ENCODE peak calls at places on chromosome 17, in six cellular contexts. R is A549, L is endothelial cell of umbilical vein, T is HepG2, M is K562, D is GM12878. I is an unnamed sample.

GRCh38 chr17:39818282-39819000 is 45.7 kb downstream of the IKZF3 start:
- DNase-seq in M (no peak), T (no peak), D (no peak), R (no peak), L (no peak), I (no peak)

GRCh38 chr17:77662796-77663195 is 295.7 kb upstream of the TNRC6C start:
- DNase-seq in R (no peak), M (no peak), L (no peak), T (no peak), D (no peak), I (peak)

GRCh38 chr17:65530985-65531507 is 30.4 kb downstream of the AXIN2 start:
- DNase-seq in M (no peak), L (no peak), T (no peak), D (no peak), R (no peak), I (no peak)

GRCh38 chr17:39408360-39408759 is 6.9 kb upstream of the FBXL20 start:
- DNase-seq in R (no peak), D (no peak), T (no peak), L (no peak), M (no peak), I (no peak)

GRCh38 chr17:2593846-2594656 is 597 bp downstream of the PAFAH1B1 start:
- DNase-seq in M (peak), R (peak), D (peak), L (peak), T (peak), I (peak)

GRCh38 chr17:17351901-17352781 is 49.0 kb downstream of the NT5M start:
- DNase-seq in R (no peak), M (peak), L (peak), T (peak), D (no peak), I (peak)

GRCh38 chr17:30187528-30187927 is 48.0 kb downstream of the SLC6A4 start:
- DNase-seq in T (no peak), L (no peak), R (no peak), M (no peak), D (no peak), I (no peak)

GRCh38 chr17:44884941-44885340 is 14.3 kb downstream of the EFTUD2 start:
- DNase-seq in L (no peak), T (no peak), R (no peak), M (no peak), D (no peak), I (no peak)

GRCh38 chr17:48174833-48175232 is 67.3 kb downstream of the SNX11 start:
- DNase-seq in T (no peak), R (no peak), D (no peak), L (no peak), M (no peak), I (no peak)

GRCh38 chr17:17692353-17693252 is 11.3 kb downstream of the RAI1 start:
- DNase-seq in L (peak), M (no peak), R (peak), T (peak), D (no peak), I (no peak)

GRCh38 chr17:80453980-80454556 is 22.3 kb downstream of the NPTX1 start:
- DNase-seq in M (no peak), D (no peak), L (no peak), T (peak), R (no peak), I (peak)

GRCh38 chr17:50903604-50904521 is 37.7 kb upstream of the TOB1 start:
- DNase-seq in R (no peak), L (no peak), D (no peak), T (no peak), M (no peak), I (no peak)

GRCh38 chr17:78995022-78995760 is 14.4 kb downstream of the CANT1 start:
- DNase-seq in T (no peak), L (no peak), R (no peak), D (no peak), M (no peak), I (no peak)

GRCh38 chr17:48247603-48248002 is 140.0 kb downstream of the SNX11 start:
- DNase-seq in R (no peak), D (no peak), M (no peak), T (no peak), L (no peak), I (no peak)

GRCh38 chr17:67569873-67570272 is 147.9 kb upstream of the NOL11 start:
- DNase-seq in L (no peak), R (no peak), M (no peak), T (no peak), D (peak), I (peak)

GRCh38 chr17:73787036-73787720 is 142.9 kb upstream of the SDK2 start:
- DNase-seq in T (no peak), M (no peak), R (no peak), D (no peak), L (no peak), I (no peak)

GRCh38 chr17:34054495-34054894 is 200.6 kb upstream of the CCL2 start:
- DNase-seq in M (no peak), T (no peak), D (no peak), R (no peak), L (no peak), I (no peak)

GRCh38 chr17:9151091-9151490 is 129.8 kb downstream of the NTN1 start:
- DNase-seq in L (no peak), M (no peak), T (peak), D (no peak), R (no peak), I (no peak)

GRCh38 chr17:76147211-76148014 is 6.4 kb upstream of the FOXJ1 start:
- DNase-seq in R (no peak), L (peak), M (no peak), T (peak), D (no peak), I (peak)

GRCh38 chr17:83013779-83014117 is 65.7 kb upstream of the METRNL start:
- DNase-seq in T (no peak), R (no peak), L (no peak), D (no peak), M (no peak), I (no peak)

GRCh38 chr17:59837362-59838195 is 55.2 kb downstream of the TUBD1 start:
- DNase-seq in M (peak), L (peak), D (peak), T (peak), R (peak), I (peak)

GRCh38 chr17:50022463-50023130 is 27.6 kb upstream of the DLX3 start:
- DNase-seq in R (no peak), M (no peak), L (no peak), D (no peak), T (no peak), I (no peak)

GRCh38 chr17:19706791-19707727 is 9.3 kb downstream of the SLC47A2 start:
- DNase-seq in L (no peak), D (no peak), R (no peak), T (no peak), M (no peak), I (no peak)

GRCh38 chr17:16940116-16940881 is 31.6 kb downstream of the TNFRSF13B start:
- DNase-seq in R (no peak), M (no peak), L (no peak), D (no peak), T (no peak), I (no peak)

GRCh38 chr17:66527335-66527734 is 224.9 kb downstream of the PRKCA start:
- DNase-seq in M (no peak), D (no peak), R (no peak), T (no peak), L (no peak), I (no peak)

DNA sequence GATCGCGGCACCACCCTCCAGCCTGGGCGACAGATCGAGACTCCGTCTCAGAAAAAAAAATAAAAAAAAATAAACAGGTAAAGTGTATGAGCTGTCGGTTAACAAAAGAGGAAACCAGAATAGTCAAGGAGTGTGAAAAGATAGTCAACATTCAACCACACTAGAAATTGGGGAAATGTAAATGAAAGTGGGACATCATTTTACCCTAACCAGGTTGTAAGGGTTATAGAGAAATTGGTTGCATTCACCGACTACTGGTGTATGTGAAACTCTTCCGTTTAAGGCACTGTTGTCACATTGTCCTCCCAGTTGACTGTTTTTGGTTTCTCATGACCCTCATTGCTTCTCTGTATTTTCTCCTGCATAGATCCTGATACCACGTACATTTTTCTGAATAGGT is 62.8 kb downstream of the RABEP1 start:
- DNase-seq in D (no peak), M (no peak), T (no peak), L (no peak), R (no peak), I (no peak)
- TF ChIP-seq MAX in D (no peak), M (no peak), T (no peak), L (no peak), R (no peak), I (no peak)

GRCh38 chr17:31740611-31741082 is 118.4 kb downstream of the COPRS start:
- DNase-seq in T (no peak), D (no peak), M (no peak), L (no peak), R (no peak), I (no peak)
- TF ChIP-seq MYC in T (no peak), D (no peak), M (no peak), L (no peak), R (no peak), I (no peak)

GRCh38 chr17:13492351-13493122 is 109.2 kb downstream of the HS3ST3A1 start:
- DNase-seq in L (no peak), R (no peak), T (no peak), D (no peak), M (peak), I (no peak)

GRCh38 chr17:13491916-13492315 is 109.8 kb downstream of the HS3ST3A1 start:
- DNase-seq in T (no peak), M (no peak), D (no peak), R (no peak), L (no peak), I (no peak)

GRCh38 chr17:13490906-13491502 is 110.7 kb downstream of the HS3ST3A1 start:
- DNase-seq in M (no peak), T (no peak), L (no peak), D (no peak), R (no peak), I (no peak)

GRCh38 chr17:13495423-13495822 is 106.3 kb downstream of the HS3ST3A1 start:
- DNase-seq in T (no peak), D (no peak), L (no peak), M (no peak), R (no peak), I (no peak)

GRCh38 chr17:13490427-13490826 is 111.3 kb downstream of the HS3ST3A1 start:
- DNase-seq in T (no peak), D (no peak), M (no peak), R (no peak), L (no peak), I (no peak)
- TF ChIP-seq MAX in T (no peak), D (no peak), M (no peak), R (no peak), L (no peak), I (no peak)

DNA sequence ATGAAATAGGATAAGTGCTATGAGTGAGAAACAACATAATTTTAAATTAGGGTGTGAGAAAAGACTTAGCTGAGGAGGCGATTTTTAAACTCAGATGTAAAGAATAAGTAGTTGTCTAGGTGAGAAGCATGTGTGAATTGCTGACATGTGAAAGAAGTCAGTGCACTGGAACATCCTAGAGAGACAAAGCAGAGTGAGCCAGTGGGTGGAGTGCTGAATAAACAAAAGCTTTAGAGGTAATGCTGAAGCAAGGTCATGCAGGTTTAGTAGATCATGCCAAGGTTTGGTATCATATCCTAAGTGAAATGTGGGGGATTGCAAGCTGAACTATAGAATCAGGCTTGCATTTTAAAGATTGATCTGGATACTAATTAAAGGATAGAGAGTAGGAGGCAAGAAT is 89.4 kb downstream of the KIF2B start:
- DNase-seq in R (no peak), T (peak), L (no peak), D (no peak), M (no peak), I (no peak)
- TF ChIP-seq MYC in R (no peak), T (no peak), L (no peak), D (no peak), M (no peak), I (no peak)

DNA sequence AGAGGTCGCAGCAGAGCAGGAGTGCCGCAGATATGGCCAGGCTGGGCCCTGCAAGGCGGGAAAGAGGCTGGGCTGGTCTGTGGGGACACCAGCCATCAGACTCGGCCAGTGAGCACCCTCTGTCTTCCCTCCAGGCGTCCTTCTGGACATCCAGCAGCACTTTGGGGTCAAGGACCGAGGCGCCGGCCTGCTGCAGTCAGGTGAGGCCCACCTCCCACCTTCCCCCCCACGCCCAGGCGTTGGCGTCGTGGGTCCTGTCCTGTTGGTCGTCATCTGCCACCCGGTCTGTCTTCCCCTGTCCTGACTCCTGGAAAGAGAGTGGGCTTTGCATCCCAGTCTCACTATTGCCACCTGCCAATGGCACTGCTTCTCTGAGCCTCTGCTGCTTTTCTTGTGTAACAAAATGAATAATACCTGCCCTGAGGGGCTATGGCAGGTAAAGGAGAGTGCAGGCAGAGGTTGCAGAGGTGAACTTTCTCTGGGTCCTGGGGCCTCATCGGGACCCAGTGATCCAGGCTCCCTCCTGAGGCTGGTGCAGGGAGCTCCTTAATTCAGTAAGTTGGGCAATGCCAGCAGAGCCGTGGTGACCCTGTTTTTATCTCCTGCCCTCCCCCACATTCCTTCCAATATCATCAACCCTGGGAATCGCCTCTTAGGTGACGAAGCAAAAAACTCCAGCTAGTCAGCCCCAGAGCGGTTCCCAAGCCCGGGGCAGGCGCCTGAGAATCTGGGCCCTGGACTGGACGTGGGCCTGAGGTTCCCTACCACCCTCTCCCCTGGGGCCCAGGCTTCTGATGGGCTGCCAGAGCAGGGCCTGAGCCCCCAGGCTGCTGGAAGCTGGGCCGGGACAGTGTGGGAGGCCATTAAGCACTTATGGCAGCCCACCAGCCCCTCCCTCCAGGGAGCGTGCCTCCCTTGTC is 14.7 kb downstream of the SPNS2 start:
- DNase-seq in L (no peak), M (no peak), T (no peak), D (no peak), R (no peak), I (no peak)
- TF ChIP-seq MAX in L (no peak), M (no peak), T (no peak), D (no peak), R (no peak), I (no peak)

GRCh38 chr17:42422412-42422957 is 571 bp downstream of the CAVIN1 start:
- DNase-seq in M (peak), T (no peak), R (peak), D (no peak), L (no peak), I (peak)

GRCh38 chr17:42428141-42428944 is 5.3 kb upstream of the CAVIN1 start:
- DNase-seq in T (peak), D (no peak), M (no peak), L (peak), R (peak), I (peak)

GRCh38 chr17:42422958-42423712 is at the start of gene CAVIN1:
- DNase-seq in D (no peak), M (peak), R (peak), T (peak), L (peak), I (no peak)

GRCh38 chr17:42423766-42424165 is 710 bp upstream of the CAVIN1 start:
- DNase-seq in T (no peak), D (no peak), L (no peak), R (no peak), M (no peak), I (no peak)

GRCh38 chr17:42424991-42425610 is 2.0 kb upstream of the CAVIN1 start:
- DNase-seq in M (peak), R (no peak), T (no peak), D (no peak), L (no peak), I (no peak)
- TF ChIP-seq MYC in M (no peak), R (no peak), T (no peak), D (no peak), L (no peak), I (no peak)

I was measured in NB4.